ENCODE peak calls at places on chromosome 7, in four cellular contexts. One of them, this sample, is unnamed.
A peak's percentile ranks its signal among the peaks of the same experiment; 100 is the strongest.

GRCh38 chr7:1939434-1940401 is 269.6 kb downstream of the ELFN1 start:
- DNase-seq in endothelial cell: no peak
- DNase-seq in HL-60: peak; percentile 28
- DNase-seq in AG04450: no peak
- DNase-seq in this sample: no peak

GRCh38 chr7:114180556-114181266 is 233.9 kb upstream of the FOXP2 start:
- DNase-seq in endothelial cell: no peak
- DNase-seq in AG04450: no peak
- DNase-seq in HL-60: no peak
- DNase-seq in this sample: no peak

GRCh38 chr7:106345421-106346166 is 60.8 kb upstream of the NAMPT start:
- DNase-seq in endothelial cell: no peak
- DNase-seq in HL-60: peak; percentile 42
- DNase-seq in AG04450: no peak
- DNase-seq in this sample: no peak

GRCh38 chr7:113548137-113548536 is 370.7 kb downstream of the PPP1R3A start:
- DNase-seq in AG04450: no peak
- DNase-seq in endothelial cell: no peak
- DNase-seq in HL-60: no peak
- DNase-seq in this sample: no peak

GRCh38 chr7:135333196-135333595 is 99.6 kb downstream of the STRA8 start:
- DNase-seq in HL-60: no peak
- DNase-seq in AG04450: no peak
- DNase-seq in endothelial cell: no peak
- DNase-seq in this sample: no peak

GRCh38 chr7:158469396-158470051 is 118.1 kb downstream of the PTPRN2 start:
- DNase-seq in endothelial cell: no peak
- DNase-seq in HL-60: peak; percentile 30
- DNase-seq in AG04450: no peak
- DNase-seq in this sample: no peak

GRCh38 chr7:149367417-149367816 is 93.4 kb downstream of the ZNF777 start:
- DNase-seq in endothelial cell: no peak
- DNase-seq in HL-60: no peak
- DNase-seq in AG04450: no peak
- DNase-seq in this sample: no peak

GRCh38 chr7:134602921-134603394 is 43.7 kb upstream of the BPGM start:
- DNase-seq in HL-60: peak; percentile 80
- DNase-seq in endothelial cell: no peak
- DNase-seq in AG04450: no peak
- DNase-seq in this sample: no peak

GRCh38 chr7:114334992-114335391 is 79.6 kb upstream of the FOXP2 start:
- DNase-seq in AG04450: no peak
- DNase-seq in HL-60: no peak
- DNase-seq in endothelial cell: no peak
- DNase-seq in this sample: no peak

GRCh38 chr7:7913506-7913905 is 55.1 kb upstream of the GLCCI1 start:
- DNase-seq in AG04450: no peak
- DNase-seq in endothelial cell: no peak
- DNase-seq in HL-60: no peak
- DNase-seq in this sample: no peak

GRCh38 chr7:135168001-135168400 is 2.5 kb downstream of the CYREN start:
- DNase-seq in AG04450: no peak
- DNase-seq in endothelial cell: no peak
- DNase-seq in HL-60: no peak
- DNase-seq in this sample: no peak

GRCh38 chr7:115110523-115110922 is 188.6 kb downstream of the MDFIC start:
- DNase-seq in endothelial cell: no peak
- DNase-seq in HL-60: no peak
- DNase-seq in AG04450: no peak
- DNase-seq in this sample: no peak

GRCh38 chr7:33072471-33072870 is 9.9 kb upstream of the NT5C3A start:
- DNase-seq in endothelial cell: no peak
- DNase-seq in AG04450: peak; percentile 21
- DNase-seq in HL-60: no peak
- DNase-seq in this sample: no peak

GRCh38 chr7:8190121-8190895 is 71.7 kb downstream of the ICA1 start:
- DNase-seq in HL-60: peak; percentile 53
- DNase-seq in AG04450: peak; percentile 6
- DNase-seq in endothelial cell: peak; percentile 35
- DNase-seq in this sample: no peak

GRCh38 chr7:23266918-23267317 is 20.3 kb downstream of the GPNMB start:
- DNase-seq in endothelial cell: no peak
- DNase-seq in AG04450: no peak
- DNase-seq in HL-60: no peak
- DNase-seq in this sample: no peak

GRCh38 chr7:129439963-129440625 is 5.9 kb downstream of the STRIP2 start:
- DNase-seq in endothelial cell: no peak
- DNase-seq in HL-60: no peak
- DNase-seq in AG04450: no peak
- DNase-seq in this sample: no peak

GRCh38 chr7:80890391-80890790 is 28.5 kb downstream of the SEMA3C start:
- DNase-seq in endothelial cell: no peak
- DNase-seq in HL-60: no peak
- DNase-seq in AG04450: no peak
- DNase-seq in this sample: no peak

GRCh38 chr7:157194948-157195347 is 56.2 kb downstream of the UBE3C start:
- DNase-seq in HL-60: no peak
- DNase-seq in AG04450: no peak
- DNase-seq in endothelial cell: no peak
- DNase-seq in this sample: no peak

GRCh38 chr7:24576171-24577052 is 3.2 kb downstream of the PALS2 start:
- DNase-seq in AG04450: peak; percentile 42
- DNase-seq in HL-60: peak; percentile 45
- DNase-seq in endothelial cell: peak; percentile 33
- DNase-seq in this sample: no peak

GRCh38 chr7:116630932-116631449 is 41.0 kb upstream of the MET start:
- DNase-seq in endothelial cell: no peak
- DNase-seq in AG04450: no peak
- DNase-seq in HL-60: no peak
- DNase-seq in this sample: no peak

GRCh38 chr7:144668503-144668902 is 167.3 kb downstream of the TPK1 start:
- DNase-seq in endothelial cell: no peak
- DNase-seq in AG04450: no peak
- DNase-seq in HL-60: no peak
- DNase-seq in this sample: no peak

GRCh38 chr7:126495001-126495400 is 757.7 kb downstream of the GRM8 start:
- DNase-seq in HL-60: no peak
- DNase-seq in endothelial cell: no peak
- DNase-seq in AG04450: no peak
- DNase-seq in this sample: no peak

GRCh38 chr7:55056068-55056467 is 37.3 kb downstream of the EGFR start:
- DNase-seq in AG04450: no peak
- DNase-seq in HL-60: no peak
- DNase-seq in endothelial cell: no peak
- DNase-seq in this sample: no peak

GRCh38 chr7:102169651-102170416 is 116.8 kb upstream of the SH2B2 start:
- DNase-seq in AG04450: no peak
- DNase-seq in endothelial cell: no peak
- DNase-seq in HL-60: no peak
- DNase-seq in this sample: no peak

GRCh38 chr7:30800785-30801252 is 29.6 kb downstream of the MINDY4 start:
- DNase-seq in HL-60: peak; percentile 50
- DNase-seq in endothelial cell: peak; percentile 58
- DNase-seq in AG04450: peak; percentile 63
- DNase-seq in this sample: no peak

GRCh38 chr7:91692800-91693199 is 187.7 kb downstream of the MTERF1 start:
- DNase-seq in AG04450: no peak
- DNase-seq in endothelial cell: no peak
- DNase-seq in HL-60: no peak
- DNase-seq in this sample: no peak

GRCh38 chr7:105352018-105352612 is 36.6 kb downstream of the SRPK2 start:
- DNase-seq in HL-60: peak; percentile 94
- DNase-seq in endothelial cell: no peak
- DNase-seq in AG04450: peak; percentile 55
- DNase-seq in this sample: no peak

GRCh38 chr7:36589391-36589790 is 134.9 kb downstream of the AOAH start:
- DNase-seq in endothelial cell: no peak
- DNase-seq in AG04450: no peak
- DNase-seq in HL-60: no peak
- DNase-seq in this sample: no peak

GRCh38 chr7:1028775-1029636 is 15.3 kb upstream of the GPR146 start:
- DNase-seq in AG04450: peak; percentile 73
- DNase-seq in HL-60: peak; percentile 93
- DNase-seq in endothelial cell: peak; percentile 45
- DNase-seq in this sample: no peak

GRCh38 chr7:79653136-79653631 is 199.7 kb upstream of the MAGI2 start:
- DNase-seq in AG04450: no peak
- DNase-seq in endothelial cell: no peak
- DNase-seq in HL-60: no peak
- DNase-seq in this sample: no peak

GRCh38 chr7:128390871-128391565 is 18.8 kb downstream of the IMPDH1 start:
- DNase-seq in HL-60: peak; percentile 51
- DNase-seq in endothelial cell: no peak
- DNase-seq in AG04450: no peak
- DNase-seq in this sample: no peak

GRCh38 chr7:74092964-74093339 is 9.3 kb downstream of the LIMK1 start:
- DNase-seq in endothelial cell: no peak
- DNase-seq in AG04450: no peak
- DNase-seq in HL-60: peak; percentile 25
- DNase-seq in this sample: no peak

GRCh38 chr7:4951903-4952636 is 6.9 kb downstream of the MMD2 start:
- DNase-seq in AG04450: no peak
- DNase-seq in endothelial cell: peak; percentile 36
- DNase-seq in HL-60: peak; percentile 19
- DNase-seq in this sample: no peak

DNA sequence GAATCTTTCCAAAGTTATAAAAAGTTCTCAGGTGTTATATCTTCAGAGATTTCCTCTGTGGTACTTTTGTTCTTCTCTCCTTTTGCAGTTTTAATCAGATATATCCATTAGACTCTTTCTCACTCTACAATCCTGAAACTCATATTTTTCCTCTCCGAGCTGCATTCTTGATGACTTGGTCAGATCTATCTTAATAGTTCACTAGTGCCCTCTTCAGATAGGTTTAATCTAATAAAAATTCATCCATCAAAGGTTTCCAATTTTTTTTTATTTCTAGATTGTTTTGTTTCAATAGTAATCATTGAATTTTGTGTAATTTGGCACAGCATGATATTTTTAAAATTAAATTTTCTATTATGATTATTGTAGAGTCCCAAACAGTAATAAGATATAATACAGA is 21.8 kb upstream of the DGKB start:
- DNase-seq in endothelial cell: no peak
- DNase-seq in HL-60: no peak
- DNase-seq in AG04450: no peak
- DNase-seq in this sample: no peak
- TF ChIP-seq CTCF in endothelial cell: no peak
- TF ChIP-seq CTCF in HL-60: no peak
- TF ChIP-seq CTCF in AG04450: no peak
- TF ChIP-seq CTCF in this sample: no peak

GRCh38 chr7:155394413-155394812 is 63.5 kb upstream of the EN2 start:
- DNase-seq in HL-60: no peak
- DNase-seq in endothelial cell: no peak
- DNase-seq in AG04450: no peak
- DNase-seq in this sample: no peak
- TF ChIP-seq CTCF in HL-60: no peak
- TF ChIP-seq CTCF in endothelial cell: no peak
- TF ChIP-seq CTCF in AG04450: no peak
- TF ChIP-seq CTCF in this sample: no peak

DNA sequence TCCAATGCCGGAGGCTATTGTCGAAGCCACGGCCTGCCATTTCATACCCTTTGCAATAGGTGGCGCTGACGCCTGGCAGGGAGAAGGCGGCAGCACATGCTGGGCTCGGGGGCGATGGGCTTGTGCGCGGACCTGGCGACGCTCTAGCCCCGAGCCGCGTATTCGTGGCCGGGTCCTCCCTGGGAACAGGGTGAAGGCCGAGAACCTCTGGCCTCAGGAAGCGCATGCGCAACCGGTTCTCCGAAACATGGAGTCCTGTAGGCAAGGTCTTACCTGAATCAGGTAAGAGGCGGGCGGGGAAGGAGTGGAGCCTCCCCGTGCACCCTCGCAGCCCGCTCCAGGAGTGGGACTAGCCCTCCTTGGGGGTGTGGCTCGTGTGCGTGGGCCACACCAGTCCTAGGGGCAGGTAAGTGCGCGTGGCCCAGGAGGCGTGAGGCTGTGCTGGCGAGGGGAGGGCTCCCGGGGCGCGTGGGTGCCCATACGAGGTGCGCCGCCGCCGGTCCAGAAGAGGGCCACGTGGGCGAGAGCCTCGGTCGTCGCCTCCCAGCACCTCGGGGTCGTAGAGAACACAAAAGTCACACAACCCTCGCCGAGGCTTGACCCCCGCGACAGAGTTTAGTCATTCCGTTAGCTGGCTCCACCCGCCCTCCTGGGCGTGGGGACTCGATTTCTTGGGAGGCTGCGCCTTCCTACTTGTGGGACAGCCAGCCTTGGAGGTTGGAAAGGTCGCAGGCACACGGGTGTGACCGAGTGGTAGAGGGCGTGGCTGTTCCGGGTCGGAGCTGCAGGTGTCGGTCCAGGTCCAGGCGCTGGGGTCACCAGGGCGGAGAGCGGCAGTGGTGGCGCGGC is 5.5 kb upstream of the MEST start:
- DNase-seq in endothelial cell: peak; percentile 83
- DNase-seq in HL-60: peak; percentile 72
- DNase-seq in AG04450: no peak
- DNase-seq in this sample: no peak
- TF ChIP-seq CTCF in endothelial cell: peak; percentile 77
- TF ChIP-seq CTCF in HL-60: peak; percentile 84
- TF ChIP-seq CTCF in AG04450: peak; percentile 59
- TF ChIP-seq CTCF in this sample: peak; percentile 82

DNA sequence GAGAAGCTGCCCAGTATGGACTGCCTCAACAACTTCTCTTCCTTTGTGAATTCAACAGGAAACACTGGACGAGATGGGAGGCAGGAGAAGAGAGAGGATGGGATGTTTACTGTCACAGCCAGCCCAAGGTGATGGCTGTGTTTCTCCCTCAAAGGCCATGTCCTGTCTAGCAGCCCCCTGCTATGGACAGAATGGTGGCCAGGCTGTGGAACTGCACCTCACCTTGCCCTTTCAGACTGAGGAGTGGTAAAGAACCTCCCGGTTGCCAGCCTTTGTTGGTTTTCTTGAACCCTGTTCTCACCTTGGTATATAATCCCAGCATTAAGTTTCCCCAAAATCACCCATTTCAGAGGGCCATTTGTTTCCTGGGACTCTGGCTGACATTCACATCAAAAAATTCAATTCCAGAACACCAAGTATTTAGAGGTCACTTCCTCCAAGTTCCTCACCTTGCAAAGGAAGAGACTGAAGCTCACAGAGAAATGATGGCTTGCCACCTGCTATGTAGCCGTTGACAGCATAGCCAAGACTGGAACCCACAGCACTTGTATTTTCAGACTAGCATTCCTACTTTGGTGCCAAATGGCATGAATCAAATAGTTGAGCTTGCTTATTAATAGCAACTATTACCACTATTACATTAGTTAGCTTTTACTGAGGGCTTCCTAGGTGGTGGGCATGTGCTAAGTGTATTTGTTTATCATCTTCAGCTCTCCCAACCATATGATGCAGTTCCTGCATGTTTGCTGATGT is 224.0 kb upstream of the GRB10 start:
- DNase-seq in AG04450: no peak
- DNase-seq in HL-60: no peak
- DNase-seq in endothelial cell: no peak
- DNase-seq in this sample: no peak
- TF ChIP-seq CTCF in AG04450: no peak
- TF ChIP-seq CTCF in HL-60: no peak
- TF ChIP-seq CTCF in endothelial cell: no peak
- TF ChIP-seq CTCF in this sample: peak; percentile 28